ENCODE peak calls at places on chromosome 22, in six cellular contexts. J is neuronal stem cell, U is uterus, Y is mesendoderm, O is sigmoid colon, Q is A549. I is an unnamed sample.

GRCh38 chr22:35978889-35979288 is 49.7 kb downstream of the RBFOX2 start:
- DNase-seq in Y (no peak), Q (no peak), U (peak), O (no peak), J (no peak), I (no peak)

GRCh38 chr22:19923914-19924513 is 17.6 kb upstream of the COMT start:
- DNase-seq in Q (no peak), U (no peak), Y (no peak), O (no peak), J (no peak), I (no peak)

GRCh38 chr22:40009231-40009769 is 14.5 kb downstream of the FAM83F start:
- DNase-seq in U (no peak), O (no peak), J (peak), Q (no peak), Y (peak), I (no peak)

GRCh38 chr22:22479999-22480532 is 28.5 kb downstream of the ZNF280B start:
- DNase-seq in Y (no peak), J (no peak), O (no peak), Q (no peak), U (no peak), I (no peak)

GRCh38 chr22:24146791-24147353 is 34.4 kb upstream of the SUSD2 start:
- DNase-seq in Q (no peak), Y (peak), O (peak), U (peak), J (no peak), I (no peak)

GRCh38 chr22:50325444-50326224 is 1.2 kb downstream of the DENND6B start:
- DNase-seq in U (no peak), O (no peak), J (no peak), Q (no peak), Y (no peak), I (no peak)

GRCh38 chr22:17777005-17777716 is 2.9 kb upstream of the BID start:
- DNase-seq in Y (no peak), O (peak), U (no peak), J (no peak), Q (no peak), I (peak)

GRCh38 chr22:29043906-29044575 is 17.6 kb downstream of the C22orf31 start:
- DNase-seq in U (no peak), J (no peak), Q (no peak), Y (no peak), O (no peak), I (no peak)

GRCh38 chr22:40533712-40534378 is 102.7 kb downstream of the MRTFA start:
- DNase-seq in U (no peak), O (no peak), Q (peak), J (no peak), Y (peak), I (no peak)

GRCh38 chr22:49206281-49206680 is 621.4 kb downstream of the BRD1 start:
- DNase-seq in J (no peak), O (peak), Y (no peak), U (peak), Q (no peak), I (peak)

GRCh38 chr22:24060375-24060788 is 49.3 kb downstream of the CABIN1 start:
- DNase-seq in O (no peak), J (no peak), Q (peak), Y (no peak), U (no peak), I (no peak)

GRCh38 chr22:45290410-45290936 is 5.7 kb downstream of the UPK3A start:
- DNase-seq in U (no peak), O (no peak), Q (peak), Y (peak), J (no peak), I (no peak)